ENCODE peak calls at places on chromosomes 16 and 17, in ten cellular contexts. One of them, this sample, is unnamed.

GRCh38 chr16:2946649-2947048 is 17.4 kb upstream of the KREMEN2 start:
- DNase-seq in fibroblast of lung: no peak
- DNase-seq in activated CD4-positive, CD25-positive, alpha-beta regulatory T cell treated with anti-CD3 and anti-CD28 coated beads, Interleukin-2, amount 50 U/mL, for 16 hours: no peak
- DNase-seq in HTR-8/SVneo: no peak
- DNase-seq in neural crest cell: no peak
- DNase-seq in stimulated activated CD4-positive, alpha-beta T cell treated with anti-CD3 and anti-CD28 coated beads, Interleukin-12 subunit alpha, Interleukin-12 subunit beta, amount 100 ng/mL, for 4 hours: no peak
- DNase-seq in LoVo: no peak
- DNase-seq in epithelial cell of proximal tubule: no peak
- DNase-seq in dorsolateral prefrontal cortex: no peak
- DNase-seq in mucosa of descending colon: no peak
- DNase-seq in this sample: no peak

GRCh38 chr16:1089822-1090619 is 6.0 kb downstream of the C1QTNF8 start:
- DNase-seq in fibroblast of lung: no peak
- DNase-seq in activated CD4-positive, CD25-positive, alpha-beta regulatory T cell treated with anti-CD3 and anti-CD28 coated beads, Interleukin-2, amount 50 U/mL, for 16 hours: no peak
- DNase-seq in HTR-8/SVneo: no peak
- DNase-seq in neural crest cell: no peak
- DNase-seq in stimulated activated CD4-positive, alpha-beta T cell treated with anti-CD3 and anti-CD28 coated beads, Interleukin-12 subunit alpha, Interleukin-12 subunit beta, amount 100 ng/mL, for 4 hours: no peak
- DNase-seq in LoVo: peak
- DNase-seq in epithelial cell of proximal tubule: no peak
- DNase-seq in dorsolateral prefrontal cortex: no peak
- DNase-seq in mucosa of descending colon: peak
- DNase-seq in this sample: no peak

GRCh38 chr17:40647549-40648325 is at the start of gene SMARCE1:
- DNase-seq in fibroblast of lung: peak
- DNase-seq in activated CD4-positive, CD25-positive, alpha-beta regulatory T cell treated with anti-CD3 and anti-CD28 coated beads, Interleukin-2, amount 50 U/mL, for 16 hours: peak
- DNase-seq in HTR-8/SVneo: peak
- DNase-seq in neural crest cell: peak
- DNase-seq in stimulated activated CD4-positive, alpha-beta T cell treated with anti-CD3 and anti-CD28 coated beads, Interleukin-12 subunit alpha, Interleukin-12 subunit beta, amount 100 ng/mL, for 4 hours: peak
- DNase-seq in LoVo: peak
- DNase-seq in epithelial cell of proximal tubule: no peak
- DNase-seq in dorsolateral prefrontal cortex: peak
- DNase-seq in mucosa of descending colon: peak
- DNase-seq in this sample: peak

GRCh38 chr16:74842413-74842812 is 67.8 kb upstream of the FA2H start:
- DNase-seq in fibroblast of lung: no peak
- DNase-seq in activated CD4-positive, CD25-positive, alpha-beta regulatory T cell treated with anti-CD3 and anti-CD28 coated beads, Interleukin-2, amount 50 U/mL, for 16 hours: no peak
- DNase-seq in HTR-8/SVneo: no peak
- DNase-seq in neural crest cell: no peak
- DNase-seq in stimulated activated CD4-positive, alpha-beta T cell treated with anti-CD3 and anti-CD28 coated beads, Interleukin-12 subunit alpha, Interleukin-12 subunit beta, amount 100 ng/mL, for 4 hours: no peak
- DNase-seq in LoVo: no peak
- DNase-seq in epithelial cell of proximal tubule: no peak
- DNase-seq in dorsolateral prefrontal cortex: no peak
- DNase-seq in mucosa of descending colon: no peak
- DNase-seq in this sample: no peak

GRCh38 chr16:18072161-18072560 is 264.4 kb downstream of the NPIPA8 start:
- DNase-seq in fibroblast of lung: no peak
- DNase-seq in activated CD4-positive, CD25-positive, alpha-beta regulatory T cell treated with anti-CD3 and anti-CD28 coated beads, Interleukin-2, amount 50 U/mL, for 16 hours: no peak
- DNase-seq in HTR-8/SVneo: no peak
- DNase-seq in neural crest cell: no peak
- DNase-seq in stimulated activated CD4-positive, alpha-beta T cell treated with anti-CD3 and anti-CD28 coated beads, Interleukin-12 subunit alpha, Interleukin-12 subunit beta, amount 100 ng/mL, for 4 hours: no peak
- DNase-seq in LoVo: no peak
- DNase-seq in epithelial cell of proximal tubule: no peak
- DNase-seq in dorsolateral prefrontal cortex: no peak
- DNase-seq in mucosa of descending colon: no peak
- DNase-seq in this sample: no peak

GRCh38 chr16:80231888-80232287 is 308.9 kb upstream of the DYNLRB2 start:
- DNase-seq in fibroblast of lung: peak
- DNase-seq in activated CD4-positive, CD25-positive, alpha-beta regulatory T cell treated with anti-CD3 and anti-CD28 coated beads, Interleukin-2, amount 50 U/mL, for 16 hours: no peak
- DNase-seq in HTR-8/SVneo: peak
- DNase-seq in neural crest cell: no peak
- DNase-seq in stimulated activated CD4-positive, alpha-beta T cell treated with anti-CD3 and anti-CD28 coated beads, Interleukin-12 subunit alpha, Interleukin-12 subunit beta, amount 100 ng/mL, for 4 hours: no peak
- DNase-seq in LoVo: no peak
- DNase-seq in epithelial cell of proximal tubule: peak
- DNase-seq in dorsolateral prefrontal cortex: no peak
- DNase-seq in mucosa of descending colon: no peak
- DNase-seq in this sample: no peak

GRCh38 chr17:33964344-33964979 is 290.6 kb upstream of the CCL2 start:
- DNase-seq in fibroblast of lung: no peak
- DNase-seq in activated CD4-positive, CD25-positive, alpha-beta regulatory T cell treated with anti-CD3 and anti-CD28 coated beads, Interleukin-2, amount 50 U/mL, for 16 hours: no peak
- DNase-seq in HTR-8/SVneo: no peak
- DNase-seq in neural crest cell: no peak
- DNase-seq in stimulated activated CD4-positive, alpha-beta T cell treated with anti-CD3 and anti-CD28 coated beads, Interleukin-12 subunit alpha, Interleukin-12 subunit beta, amount 100 ng/mL, for 4 hours: no peak
- DNase-seq in LoVo: peak
- DNase-seq in epithelial cell of proximal tubule: no peak
- DNase-seq in dorsolateral prefrontal cortex: no peak
- DNase-seq in mucosa of descending colon: no peak
- DNase-seq in this sample: peak

GRCh38 chr17:33989357-33990148 is 265.5 kb upstream of the CCL2 start:
- DNase-seq in fibroblast of lung: no peak
- DNase-seq in activated CD4-positive, CD25-positive, alpha-beta regulatory T cell treated with anti-CD3 and anti-CD28 coated beads, Interleukin-2, amount 50 U/mL, for 16 hours: no peak
- DNase-seq in HTR-8/SVneo: no peak
- DNase-seq in neural crest cell: no peak
- DNase-seq in stimulated activated CD4-positive, alpha-beta T cell treated with anti-CD3 and anti-CD28 coated beads, Interleukin-12 subunit alpha, Interleukin-12 subunit beta, amount 100 ng/mL, for 4 hours: no peak
- DNase-seq in LoVo: no peak
- DNase-seq in epithelial cell of proximal tubule: no peak
- DNase-seq in dorsolateral prefrontal cortex: no peak
- DNase-seq in mucosa of descending colon: peak
- DNase-seq in this sample: no peak

GRCh38 chr16:10752843-10753523 is 9.3 kb downstream of the NUBP1 start:
- DNase-seq in fibroblast of lung: no peak
- DNase-seq in activated CD4-positive, CD25-positive, alpha-beta regulatory T cell treated with anti-CD3 and anti-CD28 coated beads, Interleukin-2, amount 50 U/mL, for 16 hours: no peak
- DNase-seq in HTR-8/SVneo: no peak
- DNase-seq in neural crest cell: no peak
- DNase-seq in stimulated activated CD4-positive, alpha-beta T cell treated with anti-CD3 and anti-CD28 coated beads, Interleukin-12 subunit alpha, Interleukin-12 subunit beta, amount 100 ng/mL, for 4 hours: no peak
- DNase-seq in LoVo: no peak
- DNase-seq in epithelial cell of proximal tubule: no peak
- DNase-seq in dorsolateral prefrontal cortex: peak
- DNase-seq in mucosa of descending colon: no peak
- DNase-seq in this sample: no peak

GRCh38 chr17:1111599-1112443 is 68.0 kb downstream of the ABR start:
- DNase-seq in fibroblast of lung: no peak
- DNase-seq in activated CD4-positive, CD25-positive, alpha-beta regulatory T cell treated with anti-CD3 and anti-CD28 coated beads, Interleukin-2, amount 50 U/mL, for 16 hours: no peak
- DNase-seq in HTR-8/SVneo: peak
- DNase-seq in neural crest cell: no peak
- DNase-seq in stimulated activated CD4-positive, alpha-beta T cell treated with anti-CD3 and anti-CD28 coated beads, Interleukin-12 subunit alpha, Interleukin-12 subunit beta, amount 100 ng/mL, for 4 hours: no peak
- DNase-seq in LoVo: peak
- DNase-seq in epithelial cell of proximal tubule: no peak
- DNase-seq in dorsolateral prefrontal cortex: no peak
- DNase-seq in mucosa of descending colon: peak
- DNase-seq in this sample: no peak

GRCh38 chr16:86828202-86828601 is 249.9 kb downstream of the FOXL1 start:
- DNase-seq in fibroblast of lung: no peak
- DNase-seq in activated CD4-positive, CD25-positive, alpha-beta regulatory T cell treated with anti-CD3 and anti-CD28 coated beads, Interleukin-2, amount 50 U/mL, for 16 hours: no peak
- DNase-seq in HTR-8/SVneo: no peak
- DNase-seq in neural crest cell: no peak
- DNase-seq in stimulated activated CD4-positive, alpha-beta T cell treated with anti-CD3 and anti-CD28 coated beads, Interleukin-12 subunit alpha, Interleukin-12 subunit beta, amount 100 ng/mL, for 4 hours: no peak
- DNase-seq in LoVo: no peak
- DNase-seq in epithelial cell of proximal tubule: no peak
- DNase-seq in dorsolateral prefrontal cortex: no peak
- DNase-seq in mucosa of descending colon: no peak
- DNase-seq in this sample: no peak

GRCh38 chr17:351436-351713 is 1.2 kb downstream of the RPH3AL start:
- DNase-seq in fibroblast of lung: no peak
- DNase-seq in activated CD4-positive, CD25-positive, alpha-beta regulatory T cell treated with anti-CD3 and anti-CD28 coated beads, Interleukin-2, amount 50 U/mL, for 16 hours: no peak
- DNase-seq in HTR-8/SVneo: no peak
- DNase-seq in neural crest cell: no peak
- DNase-seq in stimulated activated CD4-positive, alpha-beta T cell treated with anti-CD3 and anti-CD28 coated beads, Interleukin-12 subunit alpha, Interleukin-12 subunit beta, amount 100 ng/mL, for 4 hours: no peak
- DNase-seq in LoVo: no peak
- DNase-seq in epithelial cell of proximal tubule: no peak
- DNase-seq in dorsolateral prefrontal cortex: no peak
- DNase-seq in mucosa of descending colon: peak
- DNase-seq in this sample: no peak

GRCh38 chr16:4935231-4935855 is 1.6 kb downstream of the PPL start:
- DNase-seq in fibroblast of lung: peak
- DNase-seq in activated CD4-positive, CD25-positive, alpha-beta regulatory T cell treated with anti-CD3 and anti-CD28 coated beads, Interleukin-2, amount 50 U/mL, for 16 hours: no peak
- DNase-seq in HTR-8/SVneo: no peak
- DNase-seq in neural crest cell: no peak
- DNase-seq in stimulated activated CD4-positive, alpha-beta T cell treated with anti-CD3 and anti-CD28 coated beads, Interleukin-12 subunit alpha, Interleukin-12 subunit beta, amount 100 ng/mL, for 4 hours: no peak
- DNase-seq in LoVo: no peak
- DNase-seq in epithelial cell of proximal tubule: no peak
- DNase-seq in dorsolateral prefrontal cortex: no peak
- DNase-seq in mucosa of descending colon: peak
- DNase-seq in this sample: no peak

GRCh38 chr17:5179003-5179402 is 12.7 kb downstream of the ZNF594 start:
- DNase-seq in fibroblast of lung: no peak
- DNase-seq in activated CD4-positive, CD25-positive, alpha-beta regulatory T cell treated with anti-CD3 and anti-CD28 coated beads, Interleukin-2, amount 50 U/mL, for 16 hours: no peak
- DNase-seq in HTR-8/SVneo: no peak
- DNase-seq in neural crest cell: no peak
- DNase-seq in stimulated activated CD4-positive, alpha-beta T cell treated with anti-CD3 and anti-CD28 coated beads, Interleukin-12 subunit alpha, Interleukin-12 subunit beta, amount 100 ng/mL, for 4 hours: no peak
- DNase-seq in LoVo: no peak
- DNase-seq in epithelial cell of proximal tubule: no peak
- DNase-seq in dorsolateral prefrontal cortex: no peak
- DNase-seq in mucosa of descending colon: no peak
- DNase-seq in this sample: no peak